ENCODE peak calls at places on chromosome 21, in four cellular contexts. T, C, Q and B are unnamed samples.

GRCh38 chr21:29654203-29654602 is 285.6 kb downstream of the GRIK1 start:
- DNase-seq in T (no peak), C (no peak), Q (no peak), B (no peak)

GRCh38 chr21:34857122-34857713 is 188.4 kb downstream of the CLIC6 start:
- DNase-seq in T (no peak), C (no peak), Q (no peak), B (no peak)

GRCh38 chr21:41703857-41704501 is 62.9 kb downstream of the RIPK4 start:
- DNase-seq in T (no peak), C (no peak), Q (no peak), B (peak)

GRCh38 chr21:45316871-45317400 is 29.2 kb upstream of the POFUT2 start:
- DNase-seq in T (no peak), C (no peak), Q (no peak), B (no peak)

GRCh38 chr21:14251336-14251735 is 35.4 kb downstream of the RBM11 start:
- DNase-seq in T (no peak), C (no peak), Q (no peak), B (peak)

GRCh38 chr21:38806942-38807284 is 1.2 kb downstream of the ETS2 start:
- DNase-seq in T (no peak), C (no peak), Q (no peak), B (no peak)

GRCh38 chr21:25997788-25998611 is 172.6 kb downstream of the APP start:
- DNase-seq in T (no peak), C (peak), Q (no peak), B (peak)

GRCh38 chr21:36694593-36695282 is 4.2 kb upstream of the SIM2 start:
- DNase-seq in T (no peak), C (no peak), Q (no peak), B (no peak)

GRCh38 chr21:22900511-22900910 is 1902.3 kb downstream of the NCAM2 start:
- DNase-seq in T (no peak), C (no peak), Q (no peak), B (no peak)

GRCh38 chr21:46325073-46325912 is 1.3 kb downstream of the PCNT start:
- DNase-seq in T (peak), C (no peak), Q (peak), B (peak)

GRCh38 chr21:20882462-20883415 is 115.5 kb upstream of the NCAM2 start:
- DNase-seq in T (no peak), C (peak), Q (peak), B (peak)

GRCh38 chr21:44703731-44704635 is 7.0 kb downstream of the KRTAP10-12 start:
- DNase-seq in T (no peak), C (no peak), Q (no peak), B (no peak)

GRCh38 chr21:42461185-42461520 is 34.9 kb downstream of the RSPH1 start:
- DNase-seq in T (no peak), C (no peak), Q (no peak), B (no peak)

GRCh38 chr21:33975548-33976081 is 60.0 kb upstream of the ATP5PO start:
- DNase-seq in T (peak), C (no peak), Q (no peak), B (no peak)

GRCh38 chr21:46033410-46034404 is 52.1 kb downstream of the COL6A1 start:
- DNase-seq in T (no peak), C (no peak), Q (peak), B (no peak)

GRCh38 chr21:44496900-44497550 is 41.7 kb downstream of the LRRC3 start:
- DNase-seq in T (no peak), C (no peak), Q (no peak), B (peak)

GRCh38 chr21:26852422-26852821 is 7.2 kb upstream of the ADAMTS1 start:
- DNase-seq in T (no peak), C (no peak), Q (no peak), B (no peak)

GRCh38 chr21:42176864-42177263 is 42.1 kb upstream of the ABCG1 start:
- DNase-seq in T (no peak), C (no peak), Q (no peak), B (no peak)

GRCh38 chr21:46598563-46599250 is 6.2 kb downstream of the S100B start:
- DNase-seq in T (no peak), C (no peak), Q (no peak), B (no peak)

GRCh38 chr21:45467221-45467779 is 62.3 kb downstream of the COL18A1 start:
- DNase-seq in T (no peak), C (no peak), Q (no peak), B (no peak)

GRCh38 chr21:38948377-38948776 is 142.6 kb downstream of the ETS2 start:
- DNase-seq in T (no peak), C (no peak), Q (no peak), B (no peak)